ENCODE peak calls at places on chromosomes 16 and 17, in seven cellular contexts. One of them, this sample, is unnamed.

GRCh38 chr16:57297856-57298255 is 13.4 kb upstream of the PLLP start:
- DNase-seq in pancreas: no peak
- DNase-seq in foreskin fibroblast: no peak
- DNase-seq in cardiac fibroblast: no peak
- DNase-seq in ovary: no peak
- DNase-seq in IMR-90: no peak
- DNase-seq in CD8-positive, alpha-beta T cell: peak
- DNase-seq in this sample: peak

GRCh38 chr16:53159781-53160436 is 105.1 kb downstream of the CHD9 start:
- DNase-seq in pancreas: no peak
- DNase-seq in foreskin fibroblast: peak
- DNase-seq in cardiac fibroblast: peak
- DNase-seq in ovary: no peak
- DNase-seq in IMR-90: peak
- DNase-seq in CD8-positive, alpha-beta T cell: peak
- DNase-seq in this sample: no peak

GRCh38 chr17:37813753-37814152 is 68.9 kb upstream of the HNF1B start:
- DNase-seq in pancreas: no peak
- DNase-seq in foreskin fibroblast: peak
- DNase-seq in cardiac fibroblast: peak
- DNase-seq in ovary: no peak
- DNase-seq in IMR-90: peak
- DNase-seq in CD8-positive, alpha-beta T cell: no peak
- DNase-seq in this sample: no peak

GRCh38 chr17:19311421-19312215 is 50.9 kb downstream of the B9D1 start:
- DNase-seq in pancreas: no peak
- DNase-seq in foreskin fibroblast: peak
- DNase-seq in cardiac fibroblast: peak
- DNase-seq in ovary: no peak
- DNase-seq in IMR-90: peak
- DNase-seq in CD8-positive, alpha-beta T cell: no peak
- DNase-seq in this sample: peak

GRCh38 chr16:49821156-49821555 is 34.8 kb downstream of the ZNF423 start:
- DNase-seq in pancreas: no peak
- DNase-seq in foreskin fibroblast: no peak
- DNase-seq in cardiac fibroblast: no peak
- DNase-seq in ovary: no peak
- DNase-seq in IMR-90: no peak
- DNase-seq in CD8-positive, alpha-beta T cell: no peak
- DNase-seq in this sample: no peak

GRCh38 chr16:55329791-55330190 is 5.8 kb downstream of the IRX6 start:
- DNase-seq in pancreas: no peak
- DNase-seq in foreskin fibroblast: no peak
- DNase-seq in cardiac fibroblast: no peak
- DNase-seq in ovary: no peak
- DNase-seq in IMR-90: no peak
- DNase-seq in CD8-positive, alpha-beta T cell: no peak
- DNase-seq in this sample: no peak

GRCh38 chr17:20948984-20949777 is 93.6 kb downstream of the USP22 start:
- DNase-seq in pancreas: no peak
- DNase-seq in foreskin fibroblast: no peak
- DNase-seq in cardiac fibroblast: no peak
- DNase-seq in ovary: no peak
- DNase-seq in IMR-90: no peak
- DNase-seq in CD8-positive, alpha-beta T cell: no peak
- DNase-seq in this sample: no peak

GRCh38 chr17:48439875-48440505 is 10.0 kb upstream of the SKAP1 start:
- DNase-seq in pancreas: peak
- DNase-seq in foreskin fibroblast: no peak
- DNase-seq in cardiac fibroblast: peak
- DNase-seq in ovary: no peak
- DNase-seq in IMR-90: no peak
- DNase-seq in CD8-positive, alpha-beta T cell: peak
- DNase-seq in this sample: no peak

GRCh38 chr16:81807767-81808166 is 28.7 kb downstream of the PLCG2 start:
- DNase-seq in pancreas: no peak
- DNase-seq in foreskin fibroblast: no peak
- DNase-seq in cardiac fibroblast: no peak
- DNase-seq in ovary: no peak
- DNase-seq in IMR-90: no peak
- DNase-seq in CD8-positive, alpha-beta T cell: no peak
- DNase-seq in this sample: no peak

GRCh38 chr17:4900231-4901107 is 1.1 kb downstream of the C17orf107 start:
- DNase-seq in pancreas: peak
- DNase-seq in foreskin fibroblast: no peak
- DNase-seq in cardiac fibroblast: no peak
- DNase-seq in ovary: peak
- DNase-seq in IMR-90: no peak
- DNase-seq in CD8-positive, alpha-beta T cell: peak
- DNase-seq in this sample: peak

GRCh38 chr16:88782454-88783390 is 2.3 kb downstream of the PIEZO1 start:
- DNase-seq in pancreas: peak
- DNase-seq in foreskin fibroblast: peak
- DNase-seq in cardiac fibroblast: peak
- DNase-seq in ovary: peak
- DNase-seq in IMR-90: peak
- DNase-seq in CD8-positive, alpha-beta T cell: peak
- DNase-seq in this sample: peak

GRCh38 chr17:72004011-72004427 is 116.8 kb upstream of the SOX9 start:
- DNase-seq in pancreas: no peak
- DNase-seq in foreskin fibroblast: peak
- DNase-seq in cardiac fibroblast: peak
- DNase-seq in ovary: no peak
- DNase-seq in IMR-90: no peak
- DNase-seq in CD8-positive, alpha-beta T cell: no peak
- DNase-seq in this sample: no peak

GRCh38 chr17:65088621-65089385 is 32.3 kb upstream of the GNA13 start:
- DNase-seq in pancreas: no peak
- DNase-seq in foreskin fibroblast: peak
- DNase-seq in cardiac fibroblast: no peak
- DNase-seq in ovary: no peak
- DNase-seq in IMR-90: no peak
- DNase-seq in CD8-positive, alpha-beta T cell: no peak
- DNase-seq in this sample: no peak

GRCh38 chr17:69870751-69871199 is 204.2 kb upstream of the KCNJ16 start:
- DNase-seq in pancreas: no peak
- DNase-seq in foreskin fibroblast: peak
- DNase-seq in cardiac fibroblast: no peak
- DNase-seq in ovary: no peak
- DNase-seq in IMR-90: peak
- DNase-seq in CD8-positive, alpha-beta T cell: no peak
- DNase-seq in this sample: no peak

GRCh38 chr16:70777973-70778406 is 23.0 kb downstream of the VAC14 start:
- DNase-seq in pancreas: no peak
- DNase-seq in foreskin fibroblast: peak
- DNase-seq in cardiac fibroblast: no peak
- DNase-seq in ovary: peak
- DNase-seq in IMR-90: peak
- DNase-seq in CD8-positive, alpha-beta T cell: no peak
- DNase-seq in this sample: no peak

GRCh38 chr17:2416010-2416734 is 15.3 kb upstream of the MNT start:
- DNase-seq in pancreas: peak
- DNase-seq in foreskin fibroblast: peak
- DNase-seq in cardiac fibroblast: peak
- DNase-seq in ovary: peak
- DNase-seq in IMR-90: peak
- DNase-seq in CD8-positive, alpha-beta T cell: peak
- DNase-seq in this sample: peak
- TF ChIP-seq CTCF in pancreas: peak
- TF ChIP-seq CTCF in foreskin fibroblast: peak
- TF ChIP-seq CTCF in cardiac fibroblast: peak
- TF ChIP-seq CTCF in ovary: peak
- TF ChIP-seq CTCF in IMR-90: peak
- TF ChIP-seq CTCF in CD8-positive, alpha-beta T cell: peak
- TF ChIP-seq CTCF in this sample: peak

DNA sequence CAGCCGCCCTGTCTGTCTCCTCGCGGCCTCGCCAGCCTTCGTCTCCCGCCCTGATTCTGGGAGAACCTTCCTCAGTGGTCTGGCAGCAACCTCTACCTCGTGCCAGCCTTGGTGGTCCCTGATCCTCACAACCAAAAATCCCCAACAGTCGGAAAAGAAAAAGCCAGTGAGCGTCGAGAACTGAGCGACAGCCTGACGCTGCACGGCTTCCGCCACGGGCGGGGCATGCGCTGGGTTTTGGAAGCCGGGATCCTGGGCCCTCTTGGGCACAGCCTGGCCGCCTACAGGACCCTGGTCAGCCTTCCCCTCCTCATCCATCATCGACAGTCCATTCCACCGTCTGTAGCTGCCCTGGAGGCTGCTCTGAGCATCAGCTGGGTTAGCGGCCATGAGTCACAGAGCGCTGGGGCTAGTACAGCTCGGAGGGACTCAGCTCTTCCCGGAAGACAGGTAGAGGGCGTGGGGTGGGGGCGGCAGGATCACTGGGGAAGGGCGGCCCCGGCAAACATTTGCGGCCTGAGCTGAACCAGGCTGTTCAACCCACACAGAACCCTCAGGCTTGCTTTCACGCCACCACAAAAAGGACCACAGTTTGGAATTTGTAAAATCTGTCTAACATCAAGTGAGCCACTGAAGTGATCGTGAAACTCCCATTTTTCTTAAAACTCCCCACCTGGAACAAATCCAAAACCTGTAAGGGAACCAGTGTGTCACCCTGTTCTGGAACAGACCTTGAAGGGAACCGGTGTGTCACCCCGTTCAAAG is 55.4 kb upstream of the DOC2B start:
- DNase-seq in pancreas: peak
- DNase-seq in foreskin fibroblast: no peak
- DNase-seq in cardiac fibroblast: no peak
- DNase-seq in ovary: peak
- DNase-seq in IMR-90: no peak
- DNase-seq in CD8-positive, alpha-beta T cell: no peak
- DNase-seq in this sample: peak
- TF ChIP-seq CTCF in pancreas: no peak
- TF ChIP-seq CTCF in foreskin fibroblast: no peak
- TF ChIP-seq CTCF in cardiac fibroblast: no peak
- TF ChIP-seq CTCF in ovary: no peak
- TF ChIP-seq CTCF in IMR-90: no peak
- TF ChIP-seq CTCF in CD8-positive, alpha-beta T cell: no peak
- TF ChIP-seq CTCF in this sample: no peak

GRCh38 chr17:58527306-58527705 is 12.9 kb upstream of the MTMR4 start:
- DNase-seq in pancreas: no peak
- DNase-seq in foreskin fibroblast: no peak
- DNase-seq in cardiac fibroblast: no peak
- DNase-seq in ovary: no peak
- DNase-seq in IMR-90: no peak
- DNase-seq in CD8-positive, alpha-beta T cell: no peak
- DNase-seq in this sample: no peak
- TF ChIP-seq CTCF in pancreas: no peak
- TF ChIP-seq CTCF in foreskin fibroblast: no peak
- TF ChIP-seq CTCF in cardiac fibroblast: peak
- TF ChIP-seq CTCF in ovary: no peak
- TF ChIP-seq CTCF in IMR-90: no peak
- TF ChIP-seq CTCF in CD8-positive, alpha-beta T cell: no peak
- TF ChIP-seq CTCF in this sample: no peak

DNA sequence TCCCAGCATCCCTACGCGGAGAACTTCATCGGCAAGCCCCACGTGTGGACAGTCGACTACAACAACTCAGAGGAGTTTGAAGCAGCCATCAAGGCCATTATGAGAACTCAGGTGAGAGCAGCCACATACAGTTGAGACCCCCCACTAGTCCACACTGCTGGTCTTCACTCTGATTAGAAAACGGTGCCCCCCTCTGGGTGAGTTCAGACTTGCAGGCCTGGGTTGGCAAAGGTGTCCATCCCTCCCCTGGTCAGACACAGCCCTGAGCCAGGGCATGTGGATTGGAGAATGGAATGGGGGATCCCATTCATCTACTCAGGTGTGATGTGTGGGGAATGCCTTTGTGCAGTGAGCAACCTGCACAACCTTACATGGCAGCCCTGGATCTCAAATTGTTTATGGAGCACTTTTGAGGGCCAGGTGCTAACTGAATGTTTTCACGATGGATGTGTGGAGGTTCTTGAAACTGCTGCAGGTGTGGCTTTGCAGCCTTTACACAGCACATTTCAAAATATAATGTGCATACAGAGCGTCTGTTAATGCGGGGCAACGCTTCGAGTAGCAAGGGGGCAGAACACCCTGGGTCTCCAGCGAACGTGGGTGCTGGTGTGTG is 72.6 kb downstream of the MGAT5B start:
- DNase-seq in pancreas: no peak
- DNase-seq in foreskin fibroblast: no peak
- DNase-seq in cardiac fibroblast: no peak
- DNase-seq in ovary: no peak
- DNase-seq in IMR-90: no peak
- DNase-seq in CD8-positive, alpha-beta T cell: no peak
- DNase-seq in this sample: no peak
- TF ChIP-seq CTCF in pancreas: no peak
- TF ChIP-seq CTCF in foreskin fibroblast: peak
- TF ChIP-seq CTCF in cardiac fibroblast: peak
- TF ChIP-seq CTCF in ovary: no peak
- TF ChIP-seq CTCF in IMR-90: peak
- TF ChIP-seq CTCF in CD8-positive, alpha-beta T cell: no peak
- TF ChIP-seq CTCF in this sample: no peak

GRCh38 chr16:27642753-27643152 is 92.8 kb downstream of the KATNIP start:
- DNase-seq in pancreas: no peak
- DNase-seq in foreskin fibroblast: peak
- DNase-seq in cardiac fibroblast: peak
- DNase-seq in ovary: no peak
- DNase-seq in IMR-90: peak
- DNase-seq in CD8-positive, alpha-beta T cell: no peak
- DNase-seq in this sample: no peak
- TF ChIP-seq CTCF in pancreas: no peak
- TF ChIP-seq CTCF in foreskin fibroblast: no peak
- TF ChIP-seq CTCF in cardiac fibroblast: peak
- TF ChIP-seq CTCF in ovary: no peak
- TF ChIP-seq CTCF in IMR-90: peak
- TF ChIP-seq CTCF in CD8-positive, alpha-beta T cell: no peak
- TF ChIP-seq CTCF in this sample: no peak

DNA sequence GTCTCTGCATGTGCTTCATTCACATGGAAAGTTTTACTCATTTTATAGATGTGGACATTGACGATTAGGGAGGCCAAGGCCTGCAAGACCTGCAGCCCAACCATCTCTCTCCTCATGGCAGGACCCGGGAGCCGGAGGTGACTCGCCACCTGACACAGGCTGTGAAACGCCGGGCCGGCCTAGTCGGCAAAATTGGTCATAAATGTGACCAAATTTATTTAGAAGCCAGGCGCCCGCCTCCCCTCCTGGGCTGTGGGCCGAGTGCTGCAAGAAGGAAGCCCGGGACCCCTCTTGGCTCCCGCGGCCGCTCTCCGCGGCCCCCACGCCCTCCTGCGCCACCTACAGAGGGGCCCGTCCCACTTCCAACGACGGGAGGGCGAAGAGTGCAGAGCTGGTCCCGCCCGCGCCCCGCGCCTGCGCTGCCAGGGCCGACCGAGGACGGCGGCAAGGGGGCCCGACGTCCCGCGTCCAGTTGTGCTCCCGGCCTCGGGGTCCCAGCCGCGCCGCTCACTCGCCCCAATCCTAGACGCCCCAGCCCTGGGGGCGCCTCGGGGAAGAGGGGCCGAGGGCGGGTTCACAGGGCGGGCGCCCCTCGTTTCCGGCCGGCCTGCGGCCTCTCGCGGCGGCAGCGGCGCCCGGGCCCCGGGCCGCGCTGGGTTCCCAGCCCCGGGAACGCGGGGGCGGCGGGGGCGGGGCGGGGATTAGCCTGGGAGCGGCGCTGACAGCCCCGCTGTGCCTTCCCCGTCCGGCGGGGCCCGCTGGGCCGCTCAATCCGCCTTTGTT is 47.5 kb downstream of the WNT3 start:
- DNase-seq in pancreas: peak
- DNase-seq in foreskin fibroblast: peak
- DNase-seq in cardiac fibroblast: peak
- DNase-seq in ovary: peak
- DNase-seq in IMR-90: peak
- DNase-seq in CD8-positive, alpha-beta T cell: peak
- DNase-seq in this sample: peak
- TF ChIP-seq CTCF in pancreas: no peak
- TF ChIP-seq CTCF in foreskin fibroblast: no peak
- TF ChIP-seq CTCF in cardiac fibroblast: no peak
- TF ChIP-seq CTCF in ovary: no peak
- TF ChIP-seq CTCF in IMR-90: no peak
- TF ChIP-seq CTCF in CD8-positive, alpha-beta T cell: no peak
- TF ChIP-seq CTCF in this sample: no peak

This sample was measured in spleen.